ENCODE peak calls at places on chromosomes 3 and 15, in seven cellular contexts. D, K, S, M, P, U and V are unnamed samples.

GRCh38 chr15:41913251-41913650 is 19.4 kb upstream of the SPTBN5 start:
- DNase-seq in M (no peak), D (no peak), S (no peak), P (no peak), K (no peak), U (no peak), V (no peak)

GRCh38 chr3:114453296-114453888 is 159.6 kb downstream of the TIGIT start:
- DNase-seq in S (no peak), U (no peak), M (no peak), P (no peak), K (no peak), D (no peak), V (no peak)

GRCh38 chr3:16486951-16487480 is 26.5 kb downstream of the RFTN1 start:
- DNase-seq in S (no peak), P (no peak), U (no peak), D (no peak), M (no peak), K (no peak), V (no peak)

GRCh38 chr3:12970684-12971083 is 102.5 kb downstream of the IQSEC1 start:
- DNase-seq in M (no peak), D (peak), U (no peak), S (no peak), K (no peak), P (no peak), V (no peak)

GRCh38 chr3:160675566-160676124 is 1.3 kb upstream of the ARL14 start:
- DNase-seq in D (no peak), U (no peak), P (no peak), M (no peak), S (no peak), K (no peak), V (no peak)

GRCh38 chr15:49215768-49216739 is 46.0 kb downstream of the GALK2 start:
- DNase-seq in K (no peak), S (no peak), D (peak), U (no peak), P (peak), M (no peak), V (no peak)

GRCh38 chr3:169477790-169478189 is 185.7 kb downstream of the MECOM start:
- DNase-seq in K (no peak), U (no peak), S (no peak), M (no peak), D (no peak), P (no peak), V (no peak)

GRCh38 chr3:123869165-123869564 is 15.0 kb downstream of the MYLK start:
- DNase-seq in M (no peak), D (no peak), K (no peak), P (no peak), U (no peak), S (no peak), V (no peak)

GRCh38 chr3:64848127-64848526 is 160.3 kb upstream of the ADAMTS9 start:
- DNase-seq in S (no peak), D (no peak), M (no peak), P (no peak), U (no peak), K (no peak), V (no peak)

GRCh38 chr15:46304320-46304719 is 669.5 kb downstream of the SQOR start:
- DNase-seq in U (no peak), P (no peak), K (no peak), D (no peak), M (peak), S (no peak), V (no peak)